ENCODE peak calls at places on chromosomes 4 and X, in nine cellular contexts. N is activated CD4-positive, alpha-beta T cell treated with anti-CD3 and anti-CD28 coated beads, Interleukin-2, amount 10 ng/mL, durations not matched to agents 7 days and 5 days; T is breast epithelium; B is activated CD8-positive, alpha-beta memory T cell treated with anti-CD3 and anti-CD28 coated beads for 1 hour; J is amygdala; D is fibroblast of the conjunctiva; S is CD4-positive, alpha-beta memory T cell; L is choroid plexus epithelial cell; Q is stimulated activated CD8-positive, alpha-beta memory T cell treated with anti-CD3 and anti-CD28 coated beads, Interleukin-7, amount 100 ng/mL, for 1 hour. E is an unnamed sample.

GRCh38 chr4:6878451-6879059 is 31.1 kb upstream of the TBC1D14 start:
- DNase-seq in N (peak; percentile 3), T (no peak), B (no peak), J (no peak), D (no peak), S (no peak), L (no peak), Q (no peak), E (no peak)

GRCh38 chr4:104615496-104615895 is 120.8 kb upstream of the CXXC4 start:
- DNase-seq in N (no peak), T (no peak), B (no peak), J (no peak), D (no peak), S (no peak), L (no peak), Q (no peak), E (no peak)

GRCh38 chr4:112951362-112951962 is 98.0 kb upstream of the ANK2 start:
- DNase-seq in N (no peak), T (no peak), B (no peak), J (no peak), D (no peak), S (peak; percentile 3), L (peak; percentile 40), Q (no peak), E (peak; percentile 52)

GRCh38 chr4:141659539-141659938 is 23.2 kb downstream of the IL15 start:
- DNase-seq in N (no peak), T (no peak), B (no peak), J (no peak), D (no peak), S (no peak), L (peak; percentile 34), Q (no peak), E (no peak)

GRCh38 chrX:104254442-104255115 is at the start of gene ESX1:
- DNase-seq in N (no peak), T (no peak), B (no peak), J (no peak), D (no peak), S (no peak), L (peak; percentile 12), Q (no peak), E (peak; percentile 19)

GRCh38 chrX:40108084-40108958 is 10.6 kb upstream of the BCOR start:
- DNase-seq in N (no peak), T (no peak), B (no peak), J (no peak), D (no peak), S (no peak), L (peak; percentile 30), Q (no peak), E (peak; percentile 74)

GRCh38 chr4:120630432-120630831 is 292.1 kb downstream of the PRDM5 start:
- DNase-seq in N (no peak), T (no peak), B (no peak), J (no peak), D (no peak), S (no peak), L (peak; percentile 12), Q (no peak), E (peak; percentile 3)

GRCh38 chr4:1195109-1195671 is 22.8 kb upstream of the SPON2 start:
- DNase-seq in N (no peak), T (no peak), B (no peak), J (no peak), D (no peak), S (no peak), L (no peak), Q (no peak), E (no peak)

GRCh38 chrX:46573331-46573895 is at the start of gene CHST7:
- DNase-seq in N (peak; percentile 57), T (no peak), B (no peak), J (no peak), D (no peak), S (peak; percentile 52), L (peak; percentile 67), Q (no peak), E (peak; percentile 81)

GRCh38 chr4:17511041-17511949 is 595 bp downstream of the QDPR start:
- DNase-seq in N (peak; percentile 57), T (no peak), B (no peak), J (peak; percentile 10), D (no peak), S (no peak), L (peak; percentile 56), Q (no peak), E (peak; percentile 78)

GRCh38 chr4:62431513-62431912 is 1231.4 kb downstream of the ADGRL3 start:
- DNase-seq in N (no peak), T (no peak), B (no peak), J (no peak), D (no peak), S (no peak), L (no peak), Q (no peak), E (no peak)

GRCh38 chrX:43655961-43656494 is at the start of gene MAOA:
- DNase-seq in N (peak; percentile 26), T (peak; percentile 54), B (no peak), J (peak; percentile 4), D (peak; percentile 61), S (peak; percentile 6), L (no peak), Q (peak; percentile 8), E (no peak)

GRCh38 chr4:11585506-11585905 is 156.8 kb upstream of the HS3ST1 start:
- DNase-seq in N (no peak), T (no peak), B (no peak), J (no peak), D (no peak), S (no peak), L (peak; percentile 14), Q (no peak), E (no peak)

GRCh38 chrX:31061091-31061490 is 10.8 kb downstream of the FTHL17 start:
- DNase-seq in N (no peak), T (no peak), B (no peak), J (no peak), D (no peak), S (no peak), L (no peak), Q (no peak), E (no peak)